ENCODE peak calls at places on chromosomes 1 and 21, in four cellular contexts. One of them, this sample, is unnamed.

GRCh38 chr1:208433086-208433485 is 188.9 kb upstream of the PLXNA2 start:
- DNase-seq in C1 segment of cervical spinal cord: no peak
- DNase-seq in fibroblast of gingiva: peak; percentile 37
- DNase-seq in ovary: no peak
- DNase-seq in this sample: no peak

GRCh38 chr21:35467536-35467935 is 418.4 kb upstream of the RUNX1 start:
- DNase-seq in ovary: no peak
- DNase-seq in fibroblast of gingiva: peak; percentile 18
- DNase-seq in C1 segment of cervical spinal cord: no peak
- DNase-seq in this sample: no peak

GRCh38 chr1:30095051-30095450 is 628.3 kb downstream of the MATN1 start:
- DNase-seq in ovary: no peak
- DNase-seq in fibroblast of gingiva: no peak
- DNase-seq in C1 segment of cervical spinal cord: no peak
- DNase-seq in this sample: no peak

GRCh38 chr21:44518684-44519083 is 21.3 kb downstream of the KRTAP10-1 start:
- DNase-seq in C1 segment of cervical spinal cord: no peak
- DNase-seq in fibroblast of gingiva: no peak
- DNase-seq in ovary: no peak
- DNase-seq in this sample: no peak

GRCh38 chr1:205582471-205583291 is 49.1 kb downstream of the ELK4 start:
- DNase-seq in ovary: peak; percentile 71
- DNase-seq in C1 segment of cervical spinal cord: no peak
- DNase-seq in fibroblast of gingiva: no peak
- DNase-seq in this sample: no peak

GRCh38 chr1:78114034-78114956 is 68.5 kb downstream of the GIPC2 start:
- DNase-seq in fibroblast of gingiva: peak; percentile 69
- DNase-seq in C1 segment of cervical spinal cord: peak; percentile 25
- DNase-seq in ovary: peak; percentile 44
- DNase-seq in this sample: peak; percentile 8

GRCh38 chr1:213689260-213689659 is 298.5 kb upstream of the PROX1 start:
- DNase-seq in C1 segment of cervical spinal cord: no peak
- DNase-seq in fibroblast of gingiva: no peak
- DNase-seq in ovary: no peak
- DNase-seq in this sample: no peak

GRCh38 chr1:1272341-1273151 is 1.1 kb downstream of the UBE2J2 start:
- DNase-seq in fibroblast of gingiva: no peak
- DNase-seq in ovary: peak; percentile 39
- DNase-seq in C1 segment of cervical spinal cord: no peak
- DNase-seq in this sample: no peak

GRCh38 chr1:152426731-152427130 is 12.7 kb upstream of the CRNN start:
- DNase-seq in ovary: no peak
- DNase-seq in fibroblast of gingiva: no peak
- DNase-seq in C1 segment of cervical spinal cord: no peak
- DNase-seq in this sample: no peak

GRCh38 chr1:183052861-183053260 is 29.6 kb downstream of the LAMC1 start:
- DNase-seq in ovary: no peak
- DNase-seq in fibroblast of gingiva: no peak
- DNase-seq in C1 segment of cervical spinal cord: no peak
- DNase-seq in this sample: no peak

GRCh38 chr1:227234998-227235405 is 83.3 kb downstream of the CDC42BPA start:
- DNase-seq in ovary: no peak
- DNase-seq in fibroblast of gingiva: peak; percentile 70
- DNase-seq in C1 segment of cervical spinal cord: no peak
- DNase-seq in this sample: no peak

GRCh38 chr1:200979574-200980451 is 43.7 kb downstream of the KIF21B start:
- DNase-seq in ovary: no peak
- DNase-seq in fibroblast of gingiva: no peak
- DNase-seq in C1 segment of cervical spinal cord: no peak
- DNase-seq in this sample: no peak

GRCh38 chr1:59104191-59104760 is 192.6 kb upstream of the FGGY start:
- DNase-seq in C1 segment of cervical spinal cord: no peak
- DNase-seq in ovary: no peak
- DNase-seq in fibroblast of gingiva: no peak
- DNase-seq in this sample: no peak

GRCh38 chr1:47767741-47768100 is 229.5 kb downstream of the TRABD2B start:
- DNase-seq in fibroblast of gingiva: no peak
- DNase-seq in C1 segment of cervical spinal cord: no peak
- DNase-seq in ovary: no peak
- DNase-seq in this sample: no peak

GRCh38 chr1:233704125-233704881 is 90.4 kb downstream of the KCNK1 start:
- DNase-seq in ovary: no peak
- DNase-seq in fibroblast of gingiva: no peak
- DNase-seq in C1 segment of cervical spinal cord: no peak
- DNase-seq in this sample: no peak

GRCh38 chr21:45318556-45319341 is 31.1 kb upstream of the POFUT2 start:
- DNase-seq in ovary: peak; percentile 57
- DNase-seq in C1 segment of cervical spinal cord: no peak
- DNase-seq in fibroblast of gingiva: peak; percentile 39
- DNase-seq in this sample: no peak

GRCh38 chr1:46582972-46583371 is 21.1 kb downstream of the MKNK1 start:
- DNase-seq in C1 segment of cervical spinal cord: no peak
- DNase-seq in fibroblast of gingiva: no peak
- DNase-seq in ovary: no peak
- DNase-seq in this sample: no peak

GRCh38 chr1:23098463-23099170 is 70.0 kb downstream of the LUZP1 start:
- DNase-seq in ovary: peak; percentile 56
- DNase-seq in fibroblast of gingiva: peak; percentile 58
- DNase-seq in C1 segment of cervical spinal cord: peak; percentile 41
- DNase-seq in this sample: no peak

GRCh38 chr1:45326627-45327591 is at the start of gene HPDL:
- DNase-seq in C1 segment of cervical spinal cord: peak; percentile 47
- DNase-seq in ovary: peak; percentile 84
- DNase-seq in fibroblast of gingiva: peak; percentile 36
- DNase-seq in this sample: peak; percentile 90

GRCh38 chr1:12186277-12186985 is 19.6 kb downstream of the TNFRSF1B start:
- DNase-seq in fibroblast of gingiva: no peak
- DNase-seq in C1 segment of cervical spinal cord: no peak
- DNase-seq in ovary: no peak
- DNase-seq in this sample: no peak

GRCh38 chr1:116374340-116375164 is 1.5 kb downstream of the ATP1A1 start:
- DNase-seq in fibroblast of gingiva: no peak
- DNase-seq in ovary: no peak
- DNase-seq in C1 segment of cervical spinal cord: peak; percentile 42
- DNase-seq in this sample: no peak

GRCh38 chr1:56063461-56063860 is 515.9 kb downstream of the PLPP3 start:
- DNase-seq in C1 segment of cervical spinal cord: peak; percentile 28
- DNase-seq in fibroblast of gingiva: no peak
- DNase-seq in ovary: peak; percentile 55
- DNase-seq in this sample: peak; percentile 15

This sample was measured in substantia nigra.